ENCODE peak calls at places on chromosomes 5 and 9, in six cellular contexts. E is kidney; J is heart right ventricle; T is lower lobe of right lung; D is ascending aorta; F is CD4-positive, alpha-beta T cell. S is an unnamed sample. For H3K9me3, the result is how much of the 10 kb centered on the place peaks cover.

GRCh38 chr5:93510626-93511420 is 70.2 kb downstream of the NR2F1-AS1 start:
- DNase-seq in E (no peak), J (no peak), T (no peak), D (no peak), F (no peak), S (no peak)

GRCh38 chr5:68181039-68181599 is 34.4 kb upstream of the PIK3R1 start:
- DNase-seq in E (no peak), J (no peak), T (no peak), D (no peak), F (no peak), S (no peak)

GRCh38 chr9:76787677-76788076 is 23.4 kb downstream of the PCA3 start:
- DNase-seq in E (no peak), J (no peak), T (no peak), D (no peak), F (no peak), S (no peak)

GRCh38 chr5:33311893-33312292 is 128.9 kb upstream of the TARS1 start:
- DNase-seq in E (no peak), J (no peak), T (no peak), D (no peak), F (no peak), S (no peak)

GRCh38 chr9:7967851-7968250 is 168.3 kb upstream of the DMAC1 start:
- DNase-seq in E (no peak), J (no peak), T (no peak), D (no peak), F (no peak), S (no peak)

GRCh38 chr5:21663082-21663481 is 1190.1 kb downstream of the CDH12 start:
- DNase-seq in E (no peak), J (no peak), T (no peak), D (no peak), F (no peak), S (no peak)

GRCh38 chr5:51889703-51890102 is 506.5 kb downstream of the ISL1 start:
- DNase-seq in E (no peak), J (no peak), T (no peak), D (no peak), F (no peak), S (no peak)

GRCh38 chr9:70079364-70080103 is 35.9 kb downstream of the MAMDC2 start:
- DNase-seq in E (no peak), J (no peak), T (no peak), D (no peak), F (no peak), S (no peak)

GRCh38 chr9:133113928-133114351 is 7.1 kb downstream of the RALGDS start:
- DNase-seq in E (peak), J (peak), T (peak), D (peak), F (no peak), S (peak)

GRCh38 chr9:75664597-75664996 is 225.9 kb upstream of the PCSK5 start:
- DNase-seq in E (no peak), J (no peak), T (no peak), D (no peak), F (no peak), S (no peak)

GRCh38 chr5:125203039-125203438 is 456.6 kb upstream of the ZNF608 start:
- DNase-seq in E (no peak), J (no peak), T (no peak), D (no peak), F (no peak), S (no peak)

GRCh38 chr9:31807574-31808256 is 576.7 kb upstream of the ACO1 start:
- DNase-seq in E (peak), J (no peak), T (peak), D (no peak), F (no peak), S (no peak)

GRCh38 chr9:36839131-36839885 is 194.8 kb downstream of the PAX5 start:
- DNase-seq in E (peak), J (no peak), T (no peak), D (no peak), F (no peak), S (no peak)

GRCh38 chr5:132962429-132962928 is 955 bp downstream of the AFF4 start:
- DNase-seq in E (no peak), J (peak), T (no peak), D (no peak), F (no peak), S (no peak)

GRCh38 chr5:68802430-68802829 is 291.4 kb upstream of the SLC30A5 start:
- DNase-seq in E (no peak), J (no peak), T (no peak), D (no peak), F (no peak), S (peak)

GRCh38 chr9:95826183-95826838 is 49.2 kb upstream of the ERCC6L2 start:
- DNase-seq in E (no peak), J (no peak), T (no peak), D (no peak), F (no peak), S (no peak)

GRCh38 chr5:163757344-163757743 is 251.9 kb downstream of the MAT2B start:
- DNase-seq in E (no peak), J (no peak), T (no peak), D (no peak), F (no peak), S (no peak)

GRCh38 chr9:38276751-38277439 is 115.6 kb upstream of the ALDH1B1 start:
- DNase-seq in E (no peak), J (no peak), T (no peak), D (peak), F (no peak), S (no peak)

GRCh38 chr5:151087475-151087874 is 6.6 kb upstream of the TNIP1 start:
- DNase-seq in E (no peak), J (no peak), T (no peak), D (no peak), F (no peak), S (no peak)

GRCh38 chr5:176704355-176704754 is 57.1 kb downstream of the TSPAN17 start:
- DNase-seq in E (no peak), J (no peak), T (no peak), D (no peak), F (no peak), S (no peak)

GRCh38 chr5:141695627-141696180 is 13.7 kb upstream of the ARAP3 start:
- DNase-seq in E (peak), J (peak), T (no peak), D (no peak), F (no peak), S (no peak)

GRCh38 chr9:134553061-134553891 is 88.3 kb upstream of the COL5A1 start:
- DNase-seq in E (peak), J (no peak), T (peak), D (no peak), F (no peak), S (peak)

GRCh38 chr9:137064027-137064879 is 6.1 kb downstream of the SAPCD2 start:
- DNase-seq in E (no peak), J (peak), T (peak), D (no peak), F (peak), S (peak)

GRCh38 chr9:136091582-136092352 is 3.3 kb downstream of the NACC2 start:
- DNase-seq in E (peak), J (no peak), T (no peak), D (no peak), F (no peak), S (peak)

GRCh38 chr9:112061152-112061740 is 113.9 kb downstream of the SUSD1 start:
- DNase-seq in E (peak), J (peak), T (peak), D (peak), F (no peak), S (peak)

GRCh38 chr5:31639488-31640011 is 619 bp downstream of the PDZD2 start:
- DNase-seq in E (peak), J (peak), T (no peak), D (no peak), F (no peak), S (no peak)

GRCh38 chr9:73470766-73471165 is 319.1 kb downstream of the ANXA1 start:
- DNase-seq in E (no peak), J (no peak), T (no peak), D (no peak), F (no peak), S (no peak)

GRCh38 chr9:12891588-12891987 is 116.8 kb downstream of the LURAP1L start:
- DNase-seq in E (no peak), J (no peak), T (no peak), D (no peak), F (no peak), S (no peak)

GRCh38 chr9:4299006-4299795 is 667 bp downstream of the GLIS3 start:
- DNase-seq in E (peak), J (peak), T (peak), D (peak), F (no peak), S (peak)

DNA sequence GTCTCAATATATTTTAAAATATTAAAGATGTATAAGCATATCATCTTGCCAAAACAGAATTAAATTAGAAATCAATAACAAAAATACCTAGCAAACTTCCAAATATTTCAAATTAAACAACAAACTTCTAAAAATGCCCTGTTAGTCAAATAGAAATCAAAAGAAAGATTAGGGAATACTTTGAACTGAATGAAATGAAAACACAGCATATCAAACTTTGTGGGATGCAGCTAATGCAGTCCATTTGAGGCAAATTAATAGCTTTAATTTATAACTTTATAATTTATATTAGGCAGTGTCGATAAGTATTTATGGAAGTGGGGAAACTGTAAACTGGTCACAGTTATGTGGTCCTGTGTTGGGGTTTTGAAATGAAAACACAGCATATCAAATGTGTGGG is 17.1 kb downstream of the SLC6A3 start:
- DNase-seq in E (no peak), J (no peak), T (no peak), D (no peak), F (no peak), S (no peak)
- H3K9me3 ChIP-seq in E (under half), J (half or more), T (under half), D (under half), F (under half), S (under half)

GRCh38 chr5:105877592-105877991 is 1793.1 kb downstream of the EFNA5 start:
- DNase-seq in E (no peak), J (no peak), T (no peak), D (no peak), F (no peak), S (no peak)
- TF ChIP-seq CTCF in E (no peak), J (no peak), T (no peak), D (no peak), F (no peak), S (no peak)

DNA sequence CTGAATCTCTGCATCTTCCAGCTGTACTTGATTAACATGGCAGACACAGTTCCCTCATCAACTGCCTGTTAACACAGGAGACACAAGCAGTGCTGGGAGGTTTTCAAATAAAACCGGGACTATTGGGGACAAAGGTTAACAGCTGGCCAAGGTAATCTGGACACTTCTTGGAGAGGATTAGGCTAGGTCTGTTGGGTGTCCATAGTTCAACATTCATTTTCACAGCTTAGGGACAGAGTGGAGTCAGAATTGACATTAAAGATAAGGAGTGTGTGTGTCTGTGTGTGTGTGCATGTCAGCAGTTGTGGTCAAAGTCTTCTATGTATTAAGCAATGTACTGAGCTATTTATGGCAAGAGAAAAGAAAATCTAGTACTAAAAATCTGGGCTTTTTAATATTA is 216.2 kb downstream of the MED10 start:
- DNase-seq in E (no peak), J (no peak), T (no peak), D (no peak), F (no peak), S (no peak)
- H3K9me3 ChIP-seq in E (under half), J (under half), T (under half), D (under half), F (under half), S (under half)

DNA sequence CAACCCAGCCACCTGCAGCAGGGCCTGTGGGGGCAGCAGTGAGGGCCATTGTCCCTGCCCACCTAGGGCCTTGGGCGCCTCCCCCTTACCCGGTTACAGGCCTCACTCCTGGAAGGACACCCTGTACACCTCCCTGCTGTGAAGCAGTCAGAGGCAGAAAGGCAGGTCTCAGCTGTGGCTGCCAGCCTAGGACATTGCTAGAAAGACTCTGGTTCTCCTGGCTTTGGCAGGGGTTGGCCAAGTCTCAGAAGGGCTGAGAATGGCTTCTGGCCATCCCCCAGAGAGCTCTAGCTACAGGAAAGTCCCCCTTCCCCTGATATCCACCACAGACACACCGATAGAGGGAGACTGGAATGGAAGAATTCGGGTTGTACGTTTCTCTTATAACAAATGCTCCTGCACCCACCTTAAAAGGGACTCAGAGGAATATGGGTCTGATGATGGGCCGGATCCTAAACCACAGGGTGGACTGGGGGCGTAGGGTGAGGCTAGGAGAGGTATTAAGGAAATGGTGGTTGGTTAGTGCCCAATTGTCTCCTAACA is 2.4 kb downstream of the DNAJB5 start:
- DNase-seq in E (no peak), J (no peak), T (no peak), D (peak), F (no peak), S (peak)
- TF ChIP-seq CTCF in E (no peak), J (no peak), T (no peak), D (peak), F (no peak), S (no peak)

GRCh38 chr5:17839848-17840247 is 205.6 kb downstream of the TAF11L14 start:
- DNase-seq in E (no peak), J (no peak), T (no peak), D (no peak), F (no peak), S (no peak)
- H3K9me3 ChIP-seq in E (under half), J (half or more), T (under half), D (under half), F (under half), S (under half)